ENCODE peak calls at places on chromosomes 13 and 19, in six cellular contexts. Q, S, U, I, M and A are unnamed samples.

GRCh38 chr13:109576331-109576813 is 210.0 kb downstream of the IRS2 start:
- DNase-seq in U (no peak), M (no peak), Q (no peak), I (no peak), S (no peak), A (no peak)

GRCh38 chr13:105960326-105960725 is 575.1 kb downstream of the EFNB2 start:
- DNase-seq in M (no peak), I (no peak), U (no peak), Q (no peak), S (no peak), A (no peak)

GRCh38 chr19:58482372-58482771 is 6.2 kb downstream of the ZNF446 start:
- DNase-seq in U (no peak), I (no peak), M (no peak), S (no peak), Q (no peak), A (no peak)

GRCh38 chr13:29771247-29771646 is 79.2 kb downstream of the UBL3 start:
- DNase-seq in S (no peak), I (peak; percentile 49), Q (no peak), M (no peak), U (no peak), A (no peak)

GRCh38 chr13:37534181-37534580 is 64.4 kb downstream of the POSTN start:
- DNase-seq in S (no peak), I (peak; percentile 95), Q (no peak), M (peak; percentile 18), U (no peak), A (no peak)

GRCh38 chr13:23799945-23800344 is 89.3 kb downstream of the MIPEP start:
- DNase-seq in M (no peak), S (no peak), I (peak; percentile 38), Q (no peak), U (no peak), A (no peak)

GRCh38 chr13:71864981-71865857 is 1.8 kb downstream of the DACH1 start:
- DNase-seq in I (no peak), S (peak; percentile 67), M (no peak), U (no peak), Q (no peak), A (no peak)

GRCh38 chr13:96511587-96511986 is 421.7 kb downstream of the HS6ST3 start:
- DNase-seq in I (no peak), U (no peak), Q (no peak), M (no peak), S (no peak), A (no peak)

GRCh38 chr19:29439688-29440550 is 85.9 kb upstream of the VSTM2B start:
- DNase-seq in I (no peak), S (no peak), Q (no peak), M (no peak), U (no peak), A (no peak)

GRCh38 chr13:24267283-24267682 is 42.1 kb upstream of the C1QTNF9 start:
- DNase-seq in I (no peak), Q (no peak), M (no peak), S (no peak), U (no peak), A (no peak)

GRCh38 chr19:6381030-6381750 is 5.5 kb upstream of the PSPN start:
- DNase-seq in U (no peak), I (no peak), Q (no peak), S (no peak), M (no peak), A (no peak)

GRCh38 chr19:54485846-54486245 is 12.8 kb upstream of the CDC42EP5 start:
- DNase-seq in S (no peak), M (no peak), I (no peak), Q (no peak), U (no peak), A (no peak)

GRCh38 chr13:40681341-40682051 is 15.1 kb upstream of the FOXO1 start:
- DNase-seq in I (no peak), Q (no peak), U (no peak), S (no peak), M (no peak), A (no peak)

GRCh38 chr19:51346742-51347141 is 4.8 kb upstream of the VSIG10L start:
- DNase-seq in I (no peak), Q (no peak), S (no peak), M (no peak), U (no peak), A (no peak)

GRCh38 chr13:59034198-59034597 is 1129.5 kb downstream of the DIAPH3 start:
- DNase-seq in Q (no peak), S (no peak), I (no peak), U (no peak), M (no peak), A (no peak)

GRCh38 chr13:66995366-66995663 is 234.8 kb downstream of the PCDH9 start:
- DNase-seq in U (no peak), S (no peak), I (no peak), M (no peak), Q (no peak), A (no peak)
- H3K4me3 ChIP-seq in U (no peak overlapping the region), S (no peak overlapping the region), I (no peak overlapping the region), M (no peak overlapping the region), Q (no peak overlapping the region), A (peak overlapping the region; percentile 7)

DNA sequence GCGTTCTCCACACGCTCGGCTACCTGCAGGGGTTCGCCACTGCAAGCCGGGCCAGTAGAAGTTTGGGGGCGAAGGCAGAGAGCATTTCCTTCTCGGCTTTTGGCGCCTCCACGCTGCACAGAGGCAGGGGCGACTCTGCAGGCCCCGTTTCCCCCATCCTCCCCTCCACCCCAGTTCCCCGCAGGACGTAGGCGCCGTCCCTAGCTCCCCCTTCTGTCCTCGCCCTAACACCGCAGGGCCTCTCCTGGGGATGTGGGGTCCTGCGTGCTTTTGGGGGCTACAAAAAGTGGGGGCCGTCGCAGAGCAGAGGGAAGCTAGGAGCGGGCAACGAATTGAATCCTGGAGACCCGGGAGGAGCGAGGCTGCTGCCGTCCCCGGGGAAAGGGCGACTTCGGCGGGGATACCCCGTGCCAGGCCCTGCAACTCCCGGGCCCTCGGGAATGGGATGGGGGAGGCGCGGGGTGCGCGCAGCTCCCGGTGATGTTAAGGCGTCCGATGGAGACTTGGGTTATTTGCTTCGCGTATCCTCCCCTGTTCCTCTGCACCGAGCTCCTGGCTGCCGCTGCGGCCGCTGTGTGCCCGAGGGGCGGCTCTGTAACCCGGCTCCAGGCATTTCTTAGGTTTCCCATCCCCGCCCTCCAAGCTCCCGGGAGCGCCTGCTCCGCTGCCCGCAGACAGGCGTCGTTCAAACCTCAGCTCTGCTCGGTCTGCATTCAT is 255.9 kb upstream of the SOX21 start:
- DNase-seq in U (no peak), Q (no peak), S (no peak), M (no peak), I (no peak), A (no peak)
- H3K4me3 ChIP-seq in U (peak overlapping the region; percentile 41), Q (no peak overlapping the region), S (no peak overlapping the region), M (peak overlapping the region; percentile 55), I (no peak overlapping the region), A (peak overlapping the region; percentile 45)

GRCh38 chr13:52737451-52737850 is 2.2 kb downstream of the CNMD start:
- DNase-seq in U (no peak), S (no peak), Q (no peak), I (no peak), M (no peak), A (no peak)

GRCh38 chr13:52738719-52739467 is 727 bp downstream of the CNMD start:
- DNase-seq in S (no peak), I (no peak), M (no peak), U (no peak), Q (no peak), A (peak; percentile 84)

GRCh38 chr13:52736891-52737290 is 2.7 kb downstream of the CNMD start:
- DNase-seq in Q (no peak), I (no peak), U (no peak), M (no peak), S (no peak), A (no peak)

GRCh38 chr13:52737900-52738299 is 1.7 kb downstream of the CNMD start:
- DNase-seq in I (no peak), M (no peak), Q (no peak), S (no peak), U (no peak), A (no peak)

DNA sequence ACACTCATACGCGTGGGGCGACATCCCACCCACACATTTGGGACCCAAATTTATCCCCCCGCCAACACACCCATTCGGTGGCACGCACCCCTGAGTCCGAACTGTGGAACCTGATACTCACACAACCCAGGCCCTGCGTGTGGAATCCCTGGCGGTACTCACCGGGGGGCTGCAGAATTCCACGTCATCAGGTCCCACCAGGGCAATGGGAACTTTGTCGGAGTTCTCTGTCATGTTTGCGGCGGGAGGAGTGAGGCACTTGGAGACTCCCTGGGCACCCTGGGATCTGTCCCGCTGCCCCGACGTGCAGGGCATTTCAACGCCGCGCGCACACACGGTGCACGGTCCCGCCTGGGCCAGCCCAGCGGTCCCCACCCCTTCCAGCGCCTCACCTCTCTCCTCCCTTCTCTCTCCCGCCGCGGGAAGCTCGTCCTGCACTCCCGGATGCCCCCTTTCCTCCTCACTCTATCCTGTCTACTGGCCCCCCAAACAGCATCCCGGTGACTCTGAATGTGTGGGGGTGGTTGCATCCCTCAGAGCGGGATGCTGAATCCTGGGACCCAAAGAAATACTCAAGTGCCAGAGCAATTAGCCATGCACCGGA is at the start of gene CNMD:
- DNase-seq in I (no peak), M (no peak), Q (no peak), U (no peak), S (no peak), A (peak; percentile 21)
- H3K4me3 ChIP-seq in I (peak within 1 kb of the TSS; percentile 23), M (peak within 1 kb of the TSS; percentile 34), Q (peak within 1 kb of the TSS; percentile 37), U (peak within 1 kb of the TSS; percentile 10), S (no peak within 1 kb of the TSS), A (peak within 1 kb of the TSS; percentile 55)

DNA sequence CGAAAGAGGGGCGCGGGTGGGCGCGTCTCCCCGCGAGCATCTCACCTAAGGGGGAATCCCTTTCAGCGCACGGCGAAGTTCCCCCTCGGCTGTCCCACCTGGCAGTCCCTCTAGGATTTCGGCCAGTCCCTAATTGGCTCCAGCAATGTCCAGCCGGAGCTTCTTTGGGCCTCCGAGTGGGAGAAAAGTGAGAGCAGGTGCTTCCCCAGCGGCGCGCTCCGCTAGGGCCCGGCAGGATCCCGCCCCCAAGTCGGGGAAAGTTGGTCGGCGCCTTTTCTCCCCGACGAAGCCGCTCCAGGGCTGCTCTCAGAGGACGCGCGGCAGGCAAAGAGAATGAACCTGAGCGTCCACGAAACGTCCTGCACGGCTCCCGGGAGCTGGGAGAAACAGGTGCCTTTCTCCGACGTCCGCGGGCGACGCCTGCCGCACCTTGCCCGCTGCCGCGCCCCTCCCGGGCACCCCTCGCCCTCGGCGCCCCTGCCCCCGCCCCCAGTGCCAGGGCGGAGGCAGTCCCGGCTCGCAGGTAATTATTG is 366 bp upstream of the KL start:
- DNase-seq in I (no peak), M (no peak), U (no peak), Q (no peak), S (peak; percentile 50), A (no peak)
- H3K4me3 ChIP-seq in I (no peak overlapping the region), M (peak overlapping the region; percentile 5), U (peak overlapping the region; percentile 55), Q (peak overlapping the region; percentile 57), S (no peak overlapping the region), A (peak overlapping the region; percentile 73)

GRCh38 chr13:49258097-49258796 is 10.5 kb downstream of the CDADC1 start:
- DNase-seq in Q (no peak), S (no peak), U (no peak), M (no peak), I (no peak), A (no peak)
- H3K4me3 ChIP-seq in Q (no peak overlapping the region), S (no peak overlapping the region), U (peak overlapping the region; percentile 11), M (no peak overlapping the region), I (no peak overlapping the region), A (peak overlapping the region; percentile 5)